ENCODE peak calls at places on chromosomes 12 and 14, in seven cellular contexts. One of them, this sample, is unnamed.

GRCh38 chr14:49820176-49820575 is 32.4 kb downstream of the NEMF start:
- DNase-seq in A549: no peak
- DNase-seq in HepG2: no peak
- DNase-seq in IMR-90: no peak
- DNase-seq in lower leg skin: no peak
- DNase-seq in transverse colon: no peak
- DNase-seq in esophagus squamous epithelium: no peak
- DNase-seq in this sample: no peak

GRCh38 chr14:45065951-45066350 is 18.0 kb upstream of the PRPF39 start:
- DNase-seq in A549: no peak
- DNase-seq in HepG2: no peak
- DNase-seq in IMR-90: no peak
- DNase-seq in lower leg skin: no peak
- DNase-seq in transverse colon: no peak
- DNase-seq in esophagus squamous epithelium: no peak
- DNase-seq in this sample: no peak

GRCh38 chr12:19263666-19264065 is 134.1 kb downstream of the PLEKHA5 start:
- DNase-seq in A549: no peak
- DNase-seq in HepG2: no peak
- DNase-seq in IMR-90: no peak
- DNase-seq in lower leg skin: no peak
- DNase-seq in transverse colon: no peak
- DNase-seq in esophagus squamous epithelium: no peak
- DNase-seq in this sample: no peak

GRCh38 chr12:69000540-69001243 is 67.7 kb upstream of the CPM start:
- DNase-seq in A549: no peak
- DNase-seq in HepG2: no peak
- DNase-seq in IMR-90: peak; percentile 70
- DNase-seq in lower leg skin: no peak
- DNase-seq in transverse colon: no peak
- DNase-seq in esophagus squamous epithelium: no peak
- DNase-seq in this sample: no peak

GRCh38 chr12:46442239-46442638 is 69.7 kb upstream of the SLC38A2 start:
- DNase-seq in A549: no peak
- DNase-seq in HepG2: no peak
- DNase-seq in IMR-90: peak; percentile 82
- DNase-seq in lower leg skin: no peak
- DNase-seq in transverse colon: no peak
- DNase-seq in esophagus squamous epithelium: no peak
- DNase-seq in this sample: no peak

GRCh38 chr12:107355612-107356011 is 262.3 kb upstream of the CRY1 start:
- DNase-seq in A549: no peak
- DNase-seq in HepG2: peak; percentile 56
- DNase-seq in IMR-90: peak; percentile 19
- DNase-seq in lower leg skin: no peak
- DNase-seq in transverse colon: no peak
- DNase-seq in esophagus squamous epithelium: no peak
- DNase-seq in this sample: no peak

GRCh38 chr12:39145175-39145999 is 240.0 kb upstream of the CPNE8 start:
- DNase-seq in A549: peak; percentile 64
- DNase-seq in HepG2: no peak
- DNase-seq in IMR-90: no peak
- DNase-seq in lower leg skin: no peak
- DNase-seq in transverse colon: peak; percentile 73
- DNase-seq in esophagus squamous epithelium: no peak
- DNase-seq in this sample: no peak

GRCh38 chr12:88958961-88959360 is 378.7 kb upstream of the KITLG start:
- DNase-seq in A549: no peak
- DNase-seq in HepG2: no peak
- DNase-seq in IMR-90: no peak
- DNase-seq in lower leg skin: no peak
- DNase-seq in transverse colon: no peak
- DNase-seq in esophagus squamous epithelium: no peak
- DNase-seq in this sample: no peak

GRCh38 chr14:33848706-33849454 is 102.0 kb downstream of the EGLN3 start:
- DNase-seq in A549: peak; percentile 51
- DNase-seq in HepG2: peak; percentile 81
- DNase-seq in IMR-90: peak; percentile 10
- DNase-seq in lower leg skin: no peak
- DNase-seq in transverse colon: peak; percentile 78
- DNase-seq in esophagus squamous epithelium: no peak
- DNase-seq in this sample: no peak

GRCh38 chr12:50901685-50902113 is 50.6 kb upstream of the HIGD1C start:
- DNase-seq in A549: no peak
- DNase-seq in HepG2: no peak
- DNase-seq in IMR-90: no peak
- DNase-seq in lower leg skin: no peak
- DNase-seq in transverse colon: no peak
- DNase-seq in esophagus squamous epithelium: no peak
- DNase-seq in this sample: no peak

GRCh38 chr12:94676011-94676709 is 25.8 kb upstream of the TMCC3 start:
- DNase-seq in A549: no peak
- DNase-seq in HepG2: no peak
- DNase-seq in IMR-90: no peak
- DNase-seq in lower leg skin: no peak
- DNase-seq in transverse colon: peak; percentile 35
- DNase-seq in esophagus squamous epithelium: no peak
- DNase-seq in this sample: no peak

GRCh38 chr12:77237896-77238295 is 172.5 kb upstream of the E2F7 start:
- DNase-seq in A549: no peak
- DNase-seq in HepG2: no peak
- DNase-seq in IMR-90: no peak
- DNase-seq in lower leg skin: no peak
- DNase-seq in transverse colon: no peak
- DNase-seq in esophagus squamous epithelium: no peak
- DNase-seq in this sample: no peak

GRCh38 chr14:51478241-51478640 is 173.5 kb upstream of the FRMD6 start:
- DNase-seq in A549: no peak
- DNase-seq in HepG2: no peak
- DNase-seq in IMR-90: peak; percentile 59
- DNase-seq in lower leg skin: no peak
- DNase-seq in transverse colon: no peak
- DNase-seq in esophagus squamous epithelium: no peak
- DNase-seq in this sample: no peak

GRCh38 chr12:89273525-89273924 is 78.8 kb downstream of the DUSP6 start:
- DNase-seq in A549: no peak
- DNase-seq in HepG2: no peak
- DNase-seq in IMR-90: no peak
- DNase-seq in lower leg skin: no peak
- DNase-seq in transverse colon: no peak
- DNase-seq in esophagus squamous epithelium: no peak
- DNase-seq in this sample: no peak

GRCh38 chr14:69715725-69716482 is 51.0 kb upstream of the SRSF5 start:
- DNase-seq in A549: no peak
- DNase-seq in HepG2: no peak
- DNase-seq in IMR-90: peak; percentile 70
- DNase-seq in lower leg skin: peak; percentile 92
- DNase-seq in transverse colon: peak; percentile 59
- DNase-seq in esophagus squamous epithelium: no peak
- DNase-seq in this sample: no peak

GRCh38 chr12:98325003-98325402 is 190.4 kb upstream of the TMPO start:
- DNase-seq in A549: no peak
- DNase-seq in HepG2: no peak
- DNase-seq in IMR-90: no peak
- DNase-seq in lower leg skin: no peak
- DNase-seq in transverse colon: no peak
- DNase-seq in esophagus squamous epithelium: no peak
- DNase-seq in this sample: no peak

GRCh38 chr12:69167648-69168165 is 71.7 kb upstream of the CPSF6 start:
- DNase-seq in A549: no peak
- DNase-seq in HepG2: no peak
- DNase-seq in IMR-90: no peak
- DNase-seq in lower leg skin: no peak
- DNase-seq in transverse colon: no peak
- DNase-seq in esophagus squamous epithelium: no peak
- DNase-seq in this sample: peak; percentile 72

GRCh38 chr14:68282479-68283377 is 463.1 kb downstream of the RAD51B start:
- DNase-seq in A549: no peak
- DNase-seq in HepG2: peak; percentile 42
- DNase-seq in IMR-90: no peak
- DNase-seq in lower leg skin: no peak
- DNase-seq in transverse colon: no peak
- DNase-seq in esophagus squamous epithelium: no peak
- DNase-seq in this sample: no peak

GRCh38 chr14:42140831-42141279 is 534.2 kb downstream of the LRFN5 start:
- DNase-seq in A549: peak; percentile 4
- DNase-seq in HepG2: no peak
- DNase-seq in IMR-90: peak; percentile 90
- DNase-seq in lower leg skin: no peak
- DNase-seq in transverse colon: no peak
- DNase-seq in esophagus squamous epithelium: no peak
- DNase-seq in this sample: no peak

GRCh38 chr12:34218193-34219045 is 196.1 kb downstream of the ALG10 start:
- DNase-seq in A549: peak; percentile 33
- DNase-seq in HepG2: peak; percentile 64
- DNase-seq in IMR-90: peak; percentile 34
- DNase-seq in lower leg skin: peak; percentile 85
- DNase-seq in transverse colon: peak; percentile 52
- DNase-seq in esophagus squamous epithelium: no peak
- DNase-seq in this sample: peak; percentile 82

GRCh38 chr14:34331728-34332623 is 130.1 kb downstream of the SPTSSA start:
- DNase-seq in A549: peak; percentile 36
- DNase-seq in HepG2: peak; percentile 95
- DNase-seq in IMR-90: peak; percentile 62
- DNase-seq in lower leg skin: peak; percentile 92
- DNase-seq in transverse colon: peak; percentile 86
- DNase-seq in esophagus squamous epithelium: no peak
- DNase-seq in this sample: no peak

GRCh38 chr14:75905505-75905904 is 76.3 kb downstream of the TGFB3 start:
- DNase-seq in A549: no peak
- DNase-seq in HepG2: no peak
- DNase-seq in IMR-90: peak; percentile 53
- DNase-seq in lower leg skin: no peak
- DNase-seq in transverse colon: peak; percentile 42
- DNase-seq in esophagus squamous epithelium: no peak
- DNase-seq in this sample: no peak

GRCh38 chr14:99838555-99839193 is 45.5 kb downstream of the EML1 start:
- DNase-seq in A549: no peak
- DNase-seq in HepG2: peak; percentile 84
- DNase-seq in IMR-90: peak; percentile 59
- DNase-seq in lower leg skin: no peak
- DNase-seq in transverse colon: no peak
- DNase-seq in esophagus squamous epithelium: no peak
- DNase-seq in this sample: no peak

GRCh38 chr12:2823483-2823882 is 11.0 kb downstream of the ITFG2 start:
- DNase-seq in A549: no peak
- DNase-seq in HepG2: no peak
- DNase-seq in IMR-90: no peak
- DNase-seq in lower leg skin: no peak
- DNase-seq in transverse colon: no peak
- DNase-seq in esophagus squamous epithelium: no peak
- DNase-seq in this sample: no peak

GRCh38 chr12:90828621-90829020 is 126.4 kb downstream of the CCER1 start:
- DNase-seq in A549: no peak
- DNase-seq in HepG2: no peak
- DNase-seq in IMR-90: no peak
- DNase-seq in lower leg skin: no peak
- DNase-seq in transverse colon: no peak
- DNase-seq in esophagus squamous epithelium: no peak
- DNase-seq in this sample: no peak

GRCh38 chr14:32588448-32589320 is 259.6 kb downstream of the AKAP6 start:
- DNase-seq in A549: no peak
- DNase-seq in HepG2: peak; percentile 43
- DNase-seq in IMR-90: peak; percentile 65
- DNase-seq in lower leg skin: no peak
- DNase-seq in transverse colon: no peak
- DNase-seq in esophagus squamous epithelium: no peak
- DNase-seq in this sample: no peak

GRCh38 chr12:101068402-101068801 is 141.6 kb downstream of the SLC5A8 start:
- DNase-seq in A549: no peak
- DNase-seq in HepG2: no peak
- DNase-seq in IMR-90: no peak
- DNase-seq in lower leg skin: no peak
- DNase-seq in transverse colon: no peak
- DNase-seq in esophagus squamous epithelium: no peak
- DNase-seq in this sample: no peak
- TF ChIP-seq POLR2A in A549: no peak
- TF ChIP-seq POLR2A in HepG2: no peak
- TF ChIP-seq POLR2A in IMR-90: no peak
- TF ChIP-seq POLR2A in lower leg skin: no peak
- TF ChIP-seq POLR2A in transverse colon: no peak
- TF ChIP-seq POLR2A in esophagus squamous epithelium: no peak
- TF ChIP-seq POLR2A in this sample: no peak

GRCh38 chr12:6724409-6724797 is 557 bp downstream of the COPS7A start:
- DNase-seq in A549: no peak
- DNase-seq in HepG2: peak; percentile 20
- DNase-seq in IMR-90: peak; percentile 16
- DNase-seq in lower leg skin: no peak
- DNase-seq in transverse colon: peak; percentile 33
- DNase-seq in esophagus squamous epithelium: no peak
- DNase-seq in this sample: no peak
- TF ChIP-seq POLR2A in A549: no peak
- TF ChIP-seq POLR2A in HepG2: no peak
- TF ChIP-seq POLR2A in IMR-90: no peak
- TF ChIP-seq POLR2A in lower leg skin: no peak
- TF ChIP-seq POLR2A in transverse colon: no peak
- TF ChIP-seq POLR2A in esophagus squamous epithelium: no peak
- TF ChIP-seq POLR2A in this sample: no peak

GRCh38 chr14:74511966-74512365 is 18.4 kb downstream of the ISCA2 start:
- DNase-seq in A549: no peak
- DNase-seq in HepG2: no peak
- DNase-seq in IMR-90: no peak
- DNase-seq in lower leg skin: no peak
- DNase-seq in transverse colon: no peak
- DNase-seq in esophagus squamous epithelium: no peak
- DNase-seq in this sample: no peak
- TF ChIP-seq POLR2A in A549: no peak
- TF ChIP-seq POLR2A in HepG2: no peak
- TF ChIP-seq POLR2A in IMR-90: no peak
- TF ChIP-seq POLR2A in lower leg skin: no peak
- TF ChIP-seq POLR2A in transverse colon: no peak
- TF ChIP-seq POLR2A in esophagus squamous epithelium: no peak
- TF ChIP-seq POLR2A in this sample: no peak

DNA sequence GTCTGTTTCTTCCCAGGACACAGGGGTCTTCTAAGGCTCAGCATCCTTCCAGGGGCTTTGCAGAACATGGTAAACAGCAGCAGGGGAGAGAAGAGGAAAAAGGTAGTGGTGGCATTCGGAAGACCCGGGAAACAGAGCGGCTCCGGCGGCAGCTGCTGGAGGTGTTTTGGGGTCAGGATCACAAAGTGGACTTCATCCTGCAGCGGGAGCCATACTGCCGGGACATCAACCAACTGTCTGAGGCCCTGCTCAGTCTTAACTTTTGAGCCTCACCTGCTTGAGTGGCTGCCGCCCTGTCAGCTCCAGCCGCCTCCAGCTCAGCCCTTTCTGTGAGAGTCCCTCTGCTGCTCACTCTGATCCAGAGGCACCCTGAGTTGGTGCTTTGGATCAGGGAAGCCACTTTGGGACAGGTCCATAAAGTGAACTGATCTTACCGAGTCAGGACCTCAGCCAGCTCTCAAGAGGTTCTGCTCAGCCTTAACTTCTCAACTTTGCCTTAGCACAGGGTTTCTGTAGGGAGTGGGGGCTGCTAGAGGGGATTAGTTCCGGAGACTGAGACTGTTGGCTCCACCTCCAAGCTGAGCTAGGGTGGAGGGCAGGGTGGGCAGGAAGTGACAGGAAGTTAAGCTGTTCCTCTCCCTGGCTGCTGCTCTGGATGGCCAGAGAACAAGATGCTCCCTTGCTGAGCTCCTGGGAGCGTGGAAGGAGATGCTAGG is 5.4 kb downstream of the SDR39U1 start:
- DNase-seq in A549: no peak
- DNase-seq in HepG2: no peak
- DNase-seq in IMR-90: no peak
- DNase-seq in lower leg skin: no peak
- DNase-seq in transverse colon: no peak
- DNase-seq in esophagus squamous epithelium: no peak
- DNase-seq in this sample: no peak
- TF ChIP-seq POLR2A in A549: no peak
- TF ChIP-seq POLR2A in HepG2: no peak
- TF ChIP-seq POLR2A in IMR-90: no peak
- TF ChIP-seq POLR2A in lower leg skin: no peak
- TF ChIP-seq POLR2A in transverse colon: no peak
- TF ChIP-seq POLR2A in esophagus squamous epithelium: no peak
- TF ChIP-seq POLR2A in this sample: no peak